ENCODE peak calls at places on chromosome 17, in ten cellular contexts. V is NCI-H2081; F is left kidney; H is fibroblast of the conjunctiva; J is AG04450; R is islet precursor cell; W is CD4-positive, alpha-beta T cell; Q is activated gamma-delta T cell treated with anti-CD3 and anti-CD28 coated beads, Interleukin-2, amount 50 U/mL, for 16 hours; M is CD8-positive, alpha-beta T cell; L is DMS53. I is an unnamed sample.

GRCh38 chr17:42062673-42063072 is 12.3 kb upstream of the C17orf113 start:
- DNase-seq in V (no peak), F (no peak), H (no peak), J (no peak), R (no peak), W (no peak), Q (no peak), M (no peak), L (no peak), I (no peak)

GRCh38 chr17:60080545-60080944 is 1.8 kb upstream of the HEATR6 start:
- DNase-seq in V (no peak), F (no peak), H (no peak), J (no peak), R (peak), W (no peak), Q (no peak), M (no peak), L (no peak), I (no peak)

GRCh38 chr17:58245428-58246103 is 7.2 kb downstream of the LPO start:
- DNase-seq in V (no peak), F (no peak), H (no peak), J (no peak), R (peak), W (no peak), Q (no peak), M (no peak), L (no peak), I (no peak)

GRCh38 chr17:18176152-18176551 is 7.5 kb upstream of the ALKBH5 start:
- DNase-seq in V (no peak), F (no peak), H (no peak), J (no peak), R (no peak), W (no peak), Q (no peak), M (no peak), L (no peak), I (no peak)

GRCh38 chr17:68289936-68290267 is 1.0 kb downstream of the SLC16A6 start:
- DNase-seq in V (no peak), F (no peak), H (no peak), J (no peak), R (no peak), W (no peak), Q (no peak), M (no peak), L (peak), I (no peak)

GRCh38 chr17:8430966-8431365 is 4.7 kb upstream of the NDEL1 start:
- DNase-seq in V (no peak), F (no peak), H (peak), J (no peak), R (peak), W (no peak), Q (no peak), M (no peak), L (no peak), I (peak)

GRCh38 chr17:77709594-77709993 is 248.9 kb upstream of the TNRC6C start:
- DNase-seq in V (no peak), F (no peak), H (no peak), J (no peak), R (peak), W (no peak), Q (no peak), M (no peak), L (no peak), I (no peak)

GRCh38 chr17:5581655-5582054 is 2.7 kb downstream of the NLRP1 start:
- DNase-seq in V (no peak), F (no peak), H (no peak), J (no peak), R (no peak), W (no peak), Q (no peak), M (no peak), L (no peak), I (no peak)

GRCh38 chr17:14157822-14158221 is 78.8 kb downstream of the CDRT15 start:
- DNase-seq in V (no peak), F (no peak), H (no peak), J (no peak), R (no peak), W (no peak), Q (no peak), M (no peak), L (no peak), I (no peak)

GRCh38 chr17:19386974-19387920 is at the start of gene MFAP4:
- DNase-seq in V (peak), F (peak), H (peak), J (peak), R (no peak), W (no peak), Q (no peak), M (no peak), L (no peak), I (peak)

GRCh38 chr17:82922646-82923045 is 82.8 kb upstream of the ZNF750 start:
- DNase-seq in V (no peak), F (no peak), H (no peak), J (no peak), R (no peak), W (no peak), Q (no peak), M (no peak), L (no peak), I (no peak)

GRCh38 chr17:27888945-27889344 is 4.2 kb downstream of the LYRM9 start:
- DNase-seq in V (no peak), F (peak), H (no peak), J (no peak), R (peak), W (no peak), Q (no peak), M (no peak), L (no peak), I (peak)

GRCh38 chr17:78252111-78252634 is 20.7 kb downstream of the TMEM235 start:
- DNase-seq in V (no peak), F (no peak), H (no peak), J (no peak), R (no peak), W (peak), Q (peak), M (peak), L (no peak), I (no peak)

GRCh38 chr17:42720996-42721583 is 23.8 kb downstream of the EZH1 start:
- DNase-seq in V (peak), F (peak), H (peak), J (peak), R (no peak), W (peak), Q (peak), M (no peak), L (peak), I (peak)

GRCh38 chr17:6413073-6413472 is 21.8 kb downstream of the AIPL1 start:
- DNase-seq in V (no peak), F (peak), H (peak), J (no peak), R (no peak), W (no peak), Q (no peak), M (no peak), L (peak), I (peak)

GRCh38 chr17:15220785-15221184 is 44.3 kb downstream of the PMP22 start:
- DNase-seq in V (no peak), F (no peak), H (peak), J (no peak), R (no peak), W (no peak), Q (no peak), M (no peak), L (no peak), I (no peak)

GRCh38 chr17:72158895-72159885 is 38.4 kb downstream of the SOX9 start:
- DNase-seq in V (no peak), F (peak), H (no peak), J (no peak), R (no peak), W (no peak), Q (no peak), M (no peak), L (peak), I (no peak)

GRCh38 chr17:48546924-48547838 is 2.3 kb upstream of the HOXB2 start:
- DNase-seq in V (peak), F (peak), H (no peak), J (no peak), R (peak), W (no peak), Q (no peak), M (no peak), L (no peak), I (no peak)

GRCh38 chr17:2376107-2376506 is 24.8 kb downstream of the MNT start:
- DNase-seq in V (no peak), F (peak), H (no peak), J (no peak), R (no peak), W (no peak), Q (no peak), M (no peak), L (no peak), I (no peak)

GRCh38 chr17:74130841-74131240 is 72.6 kb upstream of the RPL38 start:
- DNase-seq in V (no peak), F (no peak), H (no peak), J (no peak), R (peak), W (no peak), Q (no peak), M (no peak), L (no peak), I (no peak)

GRCh38 chr17:17849147-17849820 is 12.5 kb upstream of the SREBF1 start:
- DNase-seq in V (peak), F (no peak), H (no peak), J (no peak), R (no peak), W (peak), Q (peak), M (peak), L (no peak), I (no peak)

GRCh38 chr17:81329279-81329926 is 34.3 kb upstream of the SLC38A10 start:
- DNase-seq in V (no peak), F (peak), H (peak), J (peak), R (peak), W (no peak), Q (no peak), M (no peak), L (peak), I (peak)

GRCh38 chr17:78774456-78774855 is 7.6 kb downstream of the CYTH1 start:
- DNase-seq in V (no peak), F (no peak), H (no peak), J (no peak), R (no peak), W (no peak), Q (no peak), M (no peak), L (no peak), I (no peak)

GRCh38 chr17:59839646-59840328 is 53.0 kb downstream of the TUBD1 start:
- DNase-seq in V (no peak), F (no peak), H (no peak), J (no peak), R (no peak), W (no peak), Q (no peak), M (no peak), L (peak), I (peak)

GRCh38 chr17:7476474-7476873 is 3.0 kb downstream of the ZBTB4 start:
- DNase-seq in V (no peak), F (no peak), H (no peak), J (no peak), R (peak), W (no peak), Q (no peak), M (no peak), L (peak), I (no peak)

GRCh38 chr17:13996758-13997157 is 72.5 kb upstream of the COX10 start:
- DNase-seq in V (no peak), F (peak), H (no peak), J (no peak), R (no peak), W (no peak), Q (no peak), M (no peak), L (no peak), I (no peak)

GRCh38 chr17:68909066-68909465 is 46.1 kb downstream of the ABCA8 start:
- DNase-seq in V (no peak), F (peak), H (peak), J (peak), R (peak), W (no peak), Q (no peak), M (no peak), L (no peak), I (no peak)

GRCh38 chr17:39151680-39152058 is 232 bp upstream of the PLXDC1 start:
- DNase-seq in V (no peak), F (no peak), H (no peak), J (no peak), R (no peak), W (no peak), Q (no peak), M (no peak), L (peak), I (no peak)

GRCh38 chr17:57379237-57380054 is 123.1 kb downstream of the MSI2 start:
- DNase-seq in V (no peak), F (peak), H (no peak), J (no peak), R (peak), W (no peak), Q (no peak), M (no peak), L (no peak), I (peak)

GRCh38 chr17:56577810-56578209 is 15.7 kb upstream of the NOG start:
- DNase-seq in V (no peak), F (no peak), H (no peak), J (no peak), R (no peak), W (no peak), Q (no peak), M (no peak), L (no peak), I (peak)

GRCh38 chr17:13462673-13463124 is 139.0 kb downstream of the HS3ST3A1 start:
- DNase-seq in V (no peak), F (no peak), H (no peak), J (no peak), R (no peak), W (no peak), Q (no peak), M (no peak), L (no peak), I (no peak)